ENCODE peak calls at places on chromosomes 11 and 22, in eight cellular contexts. N is GM04504; M is stimulated activated CD8-positive, alpha-beta memory T cell treated with anti-CD3 and anti-CD28 coated beads, Interleukin-15, amount 100 ng/mL, for 4 hours; L is NCI-H460; P is kidney; Y is astrocyte of the spinal cord; B is GOT3; F is upper lobe of right lung. E is an unnamed sample.
A peak's percentile ranks its signal among the peaks of the same experiment; 100 is the strongest.

GRCh38 chr11:78312712-78313111 is 104.9 kb downstream of the GAB2 start:
- DNase-seq in N (no peak), M (no peak), L (no peak), P (no peak), Y (no peak), B (no peak), F (no peak), E (no peak)

GRCh38 chr11:66789097-66789890 is 53.9 kb upstream of the RCE1 start:
- DNase-seq in N (no peak), M (no peak), L (peak; percentile 3), P (no peak), Y (no peak), B (no peak), F (no peak), E (no peak)

GRCh38 chr11:30091728-30092127 is 74.9 kb upstream of the KCNA4 start:
- DNase-seq in N (no peak), M (no peak), L (no peak), P (no peak), Y (no peak), B (no peak), F (no peak), E (no peak)

GRCh38 chr11:35511666-35512065 is 13.8 kb downstream of the PAMR1 start:
- DNase-seq in N (peak; percentile 66), M (no peak), L (no peak), P (no peak), Y (peak; percentile 72), B (no peak), F (no peak), E (no peak)

GRCh38 chr22:45441158-45441557 is 27.7 kb downstream of the RIBC2 start:
- DNase-seq in N (peak; percentile 49), M (no peak), L (peak; percentile 40), P (no peak), Y (peak; percentile 64), B (no peak), F (no peak), E (no peak)

GRCh38 chr11:109960831-109961230 is 132.4 kb upstream of the ZC3H12C start:
- DNase-seq in N (peak; percentile 83), M (no peak), L (no peak), P (peak; percentile 89), Y (peak; percentile 86), B (no peak), F (no peak), E (no peak)

GRCh38 chr11:62555464-62556092 is 9.0 kb upstream of the AHNAK start:
- DNase-seq in N (no peak), M (no peak), L (no peak), P (peak; percentile 71), Y (no peak), B (no peak), F (no peak), E (no peak)

GRCh38 chr11:5291207-5291838 is 10.4 kb downstream of the OR51B4 start:
- DNase-seq in N (no peak), M (no peak), L (peak; percentile 52), P (no peak), Y (peak; percentile 52), B (no peak), F (no peak), E (no peak)

GRCh38 chr11:86931059-86931964 is 23.9 kb downstream of the FZD4 start:
- DNase-seq in N (no peak), M (no peak), L (no peak), P (no peak), Y (no peak), B (no peak), F (no peak), E (no peak)

GRCh38 chr11:976431-977160 is 50.9 kb downstream of the AP2A2 start:
- DNase-seq in N (peak; percentile 27), M (no peak), L (no peak), P (no peak), Y (peak; percentile 63), B (no peak), F (no peak), E (no peak)

GRCh38 chr22:46410291-46410808 is 74.8 kb downstream of the TRMU start:
- DNase-seq in N (no peak), M (no peak), L (no peak), P (no peak), Y (no peak), B (no peak), F (no peak), E (no peak)

GRCh38 chr11:122717264-122717867 is 61.8 kb downstream of the UBASH3B start:
- DNase-seq in N (no peak), M (no peak), L (no peak), P (no peak), Y (no peak), B (no peak), F (no peak), E (no peak)

GRCh38 chr11:73399159-73400090 is 23.2 kb downstream of the RELT start:
- DNase-seq in N (no peak), M (no peak), L (no peak), P (no peak), Y (no peak), B (no peak), F (peak; percentile 48), E (peak; percentile 72)

GRCh38 chr11:47412152-47412746 is 3.9 kb downstream of the SLC39A13 start:
- DNase-seq in N (no peak), M (no peak), L (no peak), P (peak; percentile 77), Y (no peak), B (no peak), F (peak; percentile 81), E (no peak)

GRCh38 chr11:69231466-69232018 is 62.4 kb upstream of the MYEOV start:
- DNase-seq in N (no peak), M (no peak), L (no peak), P (no peak), Y (no peak), B (no peak), F (no peak), E (peak; percentile 39)

GRCh38 chr11:65477271-65478029 is 21.4 kb upstream of the MALAT1 start:
- DNase-seq in N (peak; percentile 95), M (peak; percentile 85), L (peak; percentile 90), P (peak; percentile 99), Y (peak; percentile 96), B (peak; percentile 57), F (peak; percentile 99), E (peak; percentile 100)

GRCh38 chr11:66844496-66845142 is 1.4 kb downstream of the RCE1 start:
- DNase-seq in N (no peak), M (no peak), L (no peak), P (peak; percentile 60), Y (no peak), B (no peak), F (no peak), E (peak; percentile 87)

GRCh38 chr11:2803186-2804057 is 82.2 kb downstream of the CDKN1C start:
- DNase-seq in N (no peak), M (no peak), L (no peak), P (peak; percentile 55), Y (no peak), B (no peak), F (peak; percentile 54), E (peak; percentile 82)

GRCh38 chr11:78290293-78291176 is 101.8 kb downstream of the USP35 start:
- DNase-seq in N (peak; percentile 33), M (no peak), L (peak; percentile 26), P (no peak), Y (peak; percentile 19), B (no peak), F (no peak), E (no peak)

GRCh38 chr11:102552020-102552419 is 21.5 kb upstream of the MMP7 start:
- DNase-seq in N (no peak), M (no peak), L (no peak), P (no peak), Y (no peak), B (no peak), F (no peak), E (no peak)

GRCh38 chr11:113723706-113724246 is 17.7 kb upstream of the TMPRSS5 start:
- DNase-seq in N (no peak), M (no peak), L (no peak), P (no peak), Y (no peak), B (no peak), F (no peak), E (no peak)

GRCh38 chr22:30000566-30000965 is 79.7 kb upstream of the HORMAD2 start:
- DNase-seq in N (no peak), M (no peak), L (no peak), P (no peak), Y (peak; percentile 50), B (no peak), F (no peak), E (no peak)

GRCh38 chr11:118896921-118897591 is 13.4 kb downstream of the CXCR5 start:
- DNase-seq in N (no peak), M (no peak), L (no peak), P (peak; percentile 65), Y (no peak), B (no peak), F (no peak), E (no peak)

GRCh38 chr11:68682531-68682931 is 1.8 kb upstream of the GAL start:
- DNase-seq in N (no peak), M (no peak), L (no peak), P (no peak), Y (no peak), B (no peak), F (peak; percentile 51), E (peak; percentile 69)

GRCh38 chr22:27602390-27602789 is 199.2 kb downstream of the MN1 start:
- DNase-seq in N (no peak), M (no peak), L (no peak), P (no peak), Y (no peak), B (no peak), F (no peak), E (no peak)

GRCh38 chr11:75627879-75628668 is 40.8 kb downstream of the MAP6 start:
- DNase-seq in N (no peak), M (no peak), L (no peak), P (no peak), Y (peak; percentile 27), B (no peak), F (no peak), E (no peak)

GRCh38 chr22:36331306-36331911 is 56.4 kb downstream of the MYH9 start:
- DNase-seq in N (peak; percentile 88), M (peak; percentile 71), L (peak; percentile 76), P (peak; percentile 95), Y (peak; percentile 96), B (peak; percentile 35), F (peak; percentile 85), E (no peak)

GRCh38 chr11:85663781-85664560 is 958 bp downstream of the CREBZF start:
- DNase-seq in N (no peak), M (peak; percentile 83), L (peak; percentile 36), P (peak; percentile 95), Y (peak; percentile 60), B (peak; percentile 18), F (peak; percentile 92), E (peak; percentile 93)

GRCh38 chr22:48173061-48173849 is 1410.8 kb downstream of the TBC1D22A start:
- DNase-seq in N (no peak), M (no peak), L (no peak), P (no peak), Y (no peak), B (no peak), F (no peak), E (no peak)

GRCh38 chr11:130115218-130115617 is 44.4 kb upstream of the ST14 start:
- DNase-seq in N (no peak), M (no peak), L (no peak), P (no peak), Y (peak; percentile 67), B (no peak), F (no peak), E (no peak)

GRCh38 chr11:113906038-113906437 is 1.4 kb downstream of the HTR3B start:
- DNase-seq in N (no peak), M (no peak), L (peak; percentile 8), P (no peak), Y (peak; percentile 9), B (no peak), F (no peak), E (no peak)

GRCh38 chr22:27207907-27208306 is 550.5 kb downstream of the MIAT start:
- DNase-seq in N (peak; percentile 60), M (no peak), L (peak; percentile 45), P (no peak), Y (peak; percentile 82), B (no peak), F (no peak), E (no peak)

GRCh38 chr11:57476883-57477506 is 16.7 kb downstream of the RTN4RL2 start:
- DNase-seq in N (no peak), M (no peak), L (peak; percentile 54), P (peak; percentile 84), Y (no peak), B (no peak), F (peak; percentile 79), E (no peak)

GRCh38 chr22:36171941-36172340 is 11.4 kb upstream of the APOL3 start:
- DNase-seq in N (no peak), M (no peak), L (no peak), P (no peak), Y (no peak), B (no peak), F (no peak), E (no peak)

E was measured in mesenteric fat pad.